ENCODE peak calls at places on chromosomes 6 and 20, in six cellular contexts. X is cardiac fibroblast, G is uterus, B is myocyte, W is AG08395, E is globus pallidus. R is an unnamed sample.

GRCh38 chr6:32298632-32299336 is 72.9 kb downstream of the TSBP1 start:
- DNase-seq in E (no peak), G (no peak), X (peak), W (peak), B (no peak), R (no peak)

GRCh38 chr6:16766836-16767745 is 5.8 kb upstream of the ATXN1 start:
- DNase-seq in G (no peak), B (no peak), E (no peak), W (no peak), X (no peak), R (no peak)

GRCh38 chr6:16174368-16175078 is 45.6 kb downstream of the MYLIP start:
- DNase-seq in W (no peak), G (no peak), X (no peak), B (no peak), E (no peak), R (no peak)

GRCh38 chr20:64037498-64038213 is 1.7 kb downstream of the C20orf204 start:
- DNase-seq in X (no peak), W (no peak), B (no peak), G (no peak), E (no peak), R (no peak)

GRCh38 chr6:137123078-137123477 is 50.4 kb downstream of the IL22RA2 start:
- DNase-seq in E (no peak), B (no peak), G (no peak), X (no peak), W (no peak), R (no peak)

GRCh38 chr6:7431594-7432390 is 42.2 kb downstream of the RIOK1 start:
- DNase-seq in W (peak), B (peak), X (no peak), G (no peak), E (no peak), R (no peak)

GRCh38 chr6:3825851-3826581 is 23.2 kb upstream of the FAM50B start:
- DNase-seq in B (peak), E (peak), G (peak), X (peak), W (peak), R (no peak)

GRCh38 chr6:108633436-108633835 is 72.7 kb downstream of the FOXO3 start:
- DNase-seq in G (no peak), E (peak), W (no peak), X (no peak), B (no peak), R (no peak)

GRCh38 chr6:117477988-117478852 is 4.3 kb upstream of the DCBLD1 start:
- DNase-seq in X (peak), B (peak), W (peak), G (no peak), E (peak), R (peak)

GRCh38 chr6:142462260-142462659 is 160.5 kb downstream of the ADGRG6 start:
- DNase-seq in E (no peak), W (no peak), B (no peak), G (no peak), X (no peak), R (no peak)

GRCh38 chr6:138382498-138383265 is 5.0 kb downstream of the SMIM28 start:
- DNase-seq in W (no peak), E (no peak), X (no peak), B (no peak), G (no peak), R (no peak)

GRCh38 chr20:50301712-50302111 is 111.1 kb downstream of the CEBPB start:
- DNase-seq in E (no peak), B (no peak), W (no peak), X (no peak), G (no peak), R (no peak)

GRCh38 chr6:83193747-83194582 is 808 bp downstream of the RWDD2A start:
- DNase-seq in B (peak), W (peak), E (peak), G (peak), X (peak), R (no peak)

GRCh38 chr20:45470939-45471338 is 1.4 kb downstream of the WFDC2 start:
- DNase-seq in W (no peak), E (peak), G (no peak), B (no peak), X (no peak), R (no peak)

GRCh38 chr6:134425521-134426316 is 107.8 kb upstream of the SGK1 start:
- DNase-seq in X (peak), E (no peak), B (no peak), G (no peak), W (no peak), R (no peak)

GRCh38 chr20:53981130-53981529 is 89.3 kb downstream of the BCAS1 start:
- DNase-seq in E (no peak), X (no peak), W (no peak), G (no peak), B (no peak), R (no peak)

GRCh38 chr6:17015144-17015543 is 86.7 kb upstream of the STMND1 start:
- DNase-seq in W (no peak), B (peak), X (peak), G (no peak), E (no peak), R (no peak)

GRCh38 chr6:85362652-85363310 is 87.1 kb upstream of the NT5E start:
- DNase-seq in X (no peak), B (no peak), E (no peak), W (no peak), G (no peak), R (no peak)

GRCh38 chr20:45921618-45922189 is 9.7 kb upstream of the PLTP start:
- DNase-seq in B (no peak), G (no peak), E (no peak), W (no peak), X (no peak), R (no peak)

GRCh38 chr20:20017852-20018245 is 687 bp downstream of the NAA20 start:
- DNase-seq in W (no peak), X (no peak), E (no peak), G (no peak), B (no peak), R (no peak)

GRCh38 chr20:17856024-17856564 is 112.5 kb downstream of the SNX5 start:
- DNase-seq in E (no peak), X (no peak), G (no peak), W (no peak), B (peak), R (peak)

GRCh38 chr6:134429861-134430380 is 112.0 kb upstream of the SGK1 start:
- DNase-seq in E (no peak), B (peak), G (no peak), W (no peak), X (no peak), R (no peak)

GRCh38 chr6:89467437-89467836 is 34.5 kb downstream of the ANKRD6 start:
- DNase-seq in B (no peak), G (no peak), W (no peak), E (no peak), X (no peak), R (no peak)